ENCODE peak calls at places on chromosome 11, in four cellular contexts. S is SK-N-SH, X is HepG2, P is H1. Q is an unnamed sample.

GRCh38 chr11:27468643-27469332 is 3.8 kb downstream of the LGR4 start:
- DNase-seq in S (no peak), X (no peak), P (no peak), Q (peak; percentile 40)

GRCh38 chr11:129815596-129816461 is at the start of gene TMEM45B:
- DNase-seq in S (peak; percentile 83), X (no peak), P (no peak), Q (peak; percentile 80)

GRCh38 chr11:18720086-18720810 is 5.7 kb downstream of the IGSF22 start:
- DNase-seq in S (no peak), X (no peak), P (no peak), Q (no peak)

GRCh38 chr11:128453444-128454336 is 133.7 kb downstream of the ETS1 start:
- DNase-seq in S (no peak), X (no peak), P (no peak), Q (peak; percentile 61)

GRCh38 chr11:47152953-47153950 is 23.4 kb downstream of the ARFGAP2 start:
- DNase-seq in S (peak; percentile 89), X (peak; percentile 63), P (no peak), Q (peak; percentile 88)

GRCh38 chr11:17256512-17256911 is 20.0 kb upstream of the NUCB2 start:
- DNase-seq in S (no peak), X (no peak), P (no peak), Q (no peak)

GRCh38 chr11:9053631-9054030 is 37.8 kb downstream of the SCUBE2 start:
- DNase-seq in S (no peak), X (no peak), P (no peak), Q (no peak)

GRCh38 chr11:117786099-117786870 is 10.7 kb downstream of the DSCAML1 start:
- DNase-seq in S (no peak), X (no peak), P (no peak), Q (no peak)

GRCh38 chr11:69917529-69917928 is 98.3 kb upstream of the FGF3 start:
- DNase-seq in S (no peak), X (no peak), P (no peak), Q (no peak)
- H3K27ac ChIP-seq in S (no peak overlapping the region), X (no peak overlapping the region), P (no peak overlapping the region), Q (no peak overlapping the region)

GRCh38 chr11:61805146-61805545 is 11.7 kb downstream of the FADS1 start:
- DNase-seq in S (no peak), X (no peak), P (no peak), Q (no peak)
- H3K36me3 ChIP-seq in S (peaks cover 19% of the 10 kb centered on the region), X (peaks cover 25% of the 10 kb centered on the region), P (peaks cover 96% of the 10 kb centered on the region), Q (no peaks in the 10 kb centered on the region)

DNA sequence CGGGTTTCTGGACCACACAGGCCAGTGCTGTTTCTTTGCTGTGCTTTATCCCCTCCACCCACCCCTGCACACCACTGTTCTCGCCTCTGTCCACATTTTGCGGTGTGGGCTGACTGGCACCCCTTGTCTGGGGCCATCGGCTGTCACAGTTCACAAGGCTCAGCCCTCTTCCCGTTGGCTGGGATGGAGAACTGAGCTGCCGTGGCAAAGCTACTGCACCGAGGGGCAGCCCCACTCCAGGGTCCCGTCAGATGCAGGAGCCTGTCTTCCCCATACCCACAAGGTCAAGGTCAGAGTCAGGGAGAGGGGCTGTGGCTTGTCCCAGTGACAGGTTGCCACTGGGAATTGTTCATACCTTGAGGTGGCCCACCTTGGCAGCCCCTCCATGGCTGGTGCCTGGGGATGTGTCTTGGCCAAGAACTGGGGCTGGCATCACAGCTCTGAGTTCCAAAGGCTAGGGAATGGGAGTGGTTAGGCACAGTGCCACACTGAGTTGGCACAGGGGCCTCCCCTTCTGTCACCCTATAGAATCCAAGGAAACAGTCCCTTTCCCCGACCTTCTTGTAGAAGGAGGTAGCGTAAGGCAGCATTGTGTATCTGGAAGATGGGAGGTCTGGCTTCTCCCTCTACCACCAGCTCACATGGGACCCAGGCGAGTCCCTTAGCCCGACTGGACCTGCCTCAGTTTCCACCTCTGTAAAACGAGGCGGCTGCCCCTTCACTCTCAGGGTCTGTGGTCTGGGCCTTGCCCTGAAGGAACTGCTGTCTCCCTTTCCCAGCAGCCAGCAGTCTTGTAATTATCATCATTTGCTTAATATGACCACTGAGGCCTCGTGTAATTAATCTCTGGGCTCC is 3.4 kb downstream of the GRK2 start:
- DNase-seq in S (no peak), X (no peak), P (no peak), Q (peak; percentile 82)
- H3K9ac ChIP-seq in S (no peak overlapping the region), X (peak overlapping the region; percentile 1), P (no peak overlapping the region), Q (peak overlapping the region; percentile 95)

DNA sequence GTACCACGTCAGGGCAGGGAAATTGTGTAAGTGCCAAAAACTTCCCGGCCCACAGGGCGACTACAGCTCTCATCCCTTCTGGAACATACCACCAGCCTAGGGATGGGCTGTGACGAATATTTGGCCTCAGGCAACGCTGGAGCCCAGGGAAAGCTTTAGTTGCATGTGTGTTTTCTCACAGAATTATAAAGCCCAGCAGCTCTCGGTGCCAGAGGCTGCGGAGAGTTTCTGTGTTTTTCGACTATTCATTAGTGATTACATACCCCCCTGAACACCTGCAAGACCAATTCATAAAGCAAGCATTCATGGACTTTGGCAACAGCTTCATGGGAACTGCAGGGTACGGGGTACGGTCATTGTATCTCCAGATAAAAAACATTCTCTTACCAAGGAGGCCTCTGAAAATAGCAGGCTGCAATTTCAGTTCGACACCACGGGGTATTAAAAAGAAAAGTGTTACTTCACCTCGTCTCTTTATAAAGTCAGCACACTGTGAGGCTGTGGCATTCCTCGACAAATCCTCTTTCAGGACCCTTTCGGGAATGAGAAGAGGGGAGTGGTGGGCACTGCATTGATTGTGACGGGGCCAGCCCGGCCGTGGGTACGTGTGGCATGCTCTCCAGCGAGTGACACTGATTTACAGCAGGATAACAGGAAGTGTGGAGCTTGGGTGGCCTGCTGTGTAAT is 243.6 kb upstream of the SORL1-AS1 start:
- DNase-seq in S (no peak), X (no peak), P (no peak), Q (no peak)
- H3K27ac ChIP-seq in S (peak overlapping the region; percentile 39), X (no peak overlapping the region), P (no peak overlapping the region), Q (no peak overlapping the region)

GRCh38 chr11:21736404-21736803 is 456.5 kb upstream of the ANO5 start:
- DNase-seq in S (no peak), X (no peak), P (no peak), Q (no peak)
- H3K36me3 ChIP-seq in S (no peaks in the 10 kb centered on the region), X (no peaks in the 10 kb centered on the region), P (no peaks in the 10 kb centered on the region), Q (no peaks in the 10 kb centered on the region)

DNA sequence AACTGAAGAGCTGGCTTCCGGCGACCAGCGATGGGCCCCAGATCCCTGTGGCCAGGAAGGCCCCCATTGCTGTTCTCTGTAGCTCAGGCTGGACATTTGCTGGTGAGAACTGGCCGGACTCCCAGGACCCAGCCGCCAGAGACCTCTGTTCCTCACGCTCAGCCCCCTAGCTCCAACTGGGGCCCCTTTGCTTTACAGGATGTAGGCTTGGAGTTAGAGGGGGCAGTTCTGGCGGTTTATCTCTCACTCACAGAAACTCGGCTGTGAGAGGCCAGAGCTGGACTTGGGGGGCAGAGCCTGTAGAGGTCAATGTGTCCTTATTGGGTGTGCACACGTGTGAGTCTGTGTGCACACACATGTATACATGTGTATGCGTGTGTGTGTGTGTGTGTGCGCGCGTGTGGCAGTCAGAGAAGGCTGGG is 494 bp downstream of the SMIM38 start:
- DNase-seq in S (no peak), X (no peak), P (no peak), Q (no peak)
- H3K9ac ChIP-seq in S (no peak overlapping the region), X (peak overlapping the region; percentile 68), P (no peak overlapping the region), Q (no peak overlapping the region)